ENCODE peak calls at places on chromosomes 13 and 19, in ten cellular contexts. R is GM18507; U is GOT3; B is COR-L47; A is stimulated activated CD4-positive, alpha-beta T cell treated with anti-CD3 and anti-CD28 coated beads, Interleukin-4, amount 100 ng/mL, for 48 hours; X is OCI-M1; C is stimulated activated naive CD8-positive, alpha-beta T cell treated with anti-CD3 and anti-CD28 coated beads, Interleukin-15, Interleukin-2, amounts not matched to agents 100 U/mL and 50 U/mL, for 24 hours; O is activated CD4-positive, alpha-beta T cell treated with anti-CD3 and anti-CD28 coated beads, Interleukin-2, amount 50 U/mL, for 1 hour; L is activated naive CD4-positive, alpha-beta T cell; W is kidney tubule cell. V is an unnamed sample.

GRCh38 chr19:51339313-51339686 is 2.6 kb downstream of the VSIG10L start:
- DNase-seq in B (no peak), O (no peak), C (no peak), W (no peak), R (no peak), U (no peak), L (no peak), A (peak; percentile 32), X (no peak), V (no peak)

GRCh38 chr13:114099191-114099590 is 33.2 kb downstream of the RASA3 start:
- DNase-seq in W (peak; percentile 87), B (no peak), R (peak; percentile 47), L (no peak), U (peak; percentile 21), A (no peak), O (no peak), X (no peak), C (peak; percentile 26), V (no peak)

GRCh38 chr19:10339380-10339960 is at the start of gene ICAM3:
- DNase-seq in O (peak; percentile 45), A (peak; percentile 64), C (peak; percentile 83), B (no peak), X (no peak), U (no peak), W (no peak), R (no peak), L (peak; percentile 43), V (no peak)

GRCh38 chr13:102033719-102034446 is 368.0 kb downstream of the FGF14 start:
- DNase-seq in L (no peak), U (no peak), R (no peak), O (no peak), X (no peak), W (peak; percentile 59), A (no peak), C (no peak), B (no peak), V (no peak)

GRCh38 chr13:36129539-36129938 is 1.6 kb downstream of the DCLK1 start:
- DNase-seq in O (no peak), C (no peak), U (no peak), W (no peak), L (no peak), X (no peak), B (no peak), R (no peak), A (no peak), V (no peak)

GRCh38 chr13:87129602-87130300 is 541.4 kb upstream of the SLITRK5 start:
- DNase-seq in X (peak; percentile 34), O (no peak), R (no peak), U (no peak), A (no peak), C (no peak), B (no peak), W (peak; percentile 89), L (no peak), V (no peak)

GRCh38 chr19:37987356-37988332 is 80.6 kb downstream of the SIPA1L3 start:
- DNase-seq in X (peak; percentile 27), B (no peak), C (no peak), O (no peak), U (no peak), R (no peak), L (no peak), W (no peak), A (no peak), V (no peak)

GRCh38 chr19:10402441-10403038 is 802 bp downstream of the CDC37 start:
- DNase-seq in O (no peak), C (no peak), U (no peak), L (no peak), B (peak; percentile 17), A (no peak), R (no peak), X (peak; percentile 69), W (peak; percentile 69), V (no peak)

GRCh38 chr13:110855363-110855762 is 59.5 kb downstream of the ANKRD10 start:
- DNase-seq in W (no peak), O (no peak), L (no peak), C (no peak), A (no peak), R (no peak), X (no peak), U (no peak), B (no peak), V (no peak)

GRCh38 chr13:20291037-20291436 is 58.9 kb upstream of the GJB6 start:
- DNase-seq in O (no peak), B (no peak), X (no peak), C (no peak), A (no peak), U (no peak), L (no peak), W (no peak), R (no peak), V (no peak)

GRCh38 chr13:100269837-100270236 is 180.9 kb downstream of the PCCA start:
- DNase-seq in W (peak; percentile 39), B (no peak), A (no peak), O (no peak), C (no peak), R (no peak), L (no peak), U (no peak), X (no peak), V (no peak)

GRCh38 chr19:13037718-13038117 is 42.4 kb downstream of the NFIX start:
- DNase-seq in W (no peak), C (no peak), O (no peak), X (no peak), A (no peak), B (no peak), R (no peak), U (no peak), L (no peak), V (no peak)

GRCh38 chr19:31211088-31211487 is 138.1 kb downstream of the TSHZ3 start:
- DNase-seq in X (no peak), W (no peak), R (no peak), U (no peak), B (no peak), A (no peak), O (no peak), L (no peak), C (no peak), V (no peak)

GRCh38 chr19:58279042-58279924 is 528 bp downstream of the ZNF8 start:
- DNase-seq in U (no peak), R (peak; percentile 14), L (no peak), B (peak; percentile 92), W (peak; percentile 61), X (peak; percentile 94), C (peak; percentile 69), O (peak; percentile 15), A (peak; percentile 30), V (no peak)

GRCh38 chr19:3075605-3076431 is 13.5 kb upstream of the TLE5 start:
- DNase-seq in L (peak; percentile 72), W (peak; percentile 50), A (peak; percentile 81), R (no peak), C (peak; percentile 85), B (peak; percentile 68), X (peak; percentile 44), O (peak; percentile 80), U (no peak), V (peak; percentile 26)

GRCh38 chr19:4694211-4694987 is 24.3 kb upstream of the MYDGF start:
- DNase-seq in X (no peak), W (peak; percentile 81), O (no peak), L (no peak), B (no peak), C (no peak), R (no peak), A (no peak), U (peak; percentile 36), V (no peak)

GRCh38 chr13:98842074-98842473 is 89.6 kb upstream of the SLC15A1 start:
- DNase-seq in X (no peak), A (no peak), O (no peak), C (no peak), L (no peak), B (peak; percentile 67), R (no peak), W (no peak), U (no peak), V (no peak)

GRCh38 chr19:35044317-35045117 is 3.0 kb downstream of the HPN start:
- DNase-seq in R (peak; percentile 43), W (peak; percentile 56), U (no peak), A (peak; percentile 73), O (peak; percentile 66), L (peak; percentile 48), B (peak; percentile 12), C (peak; percentile 75), X (peak; percentile 81), V (peak; percentile 75)

GRCh38 chr13:72403396-72404010 is 323.9 kb downstream of the MZT1 start:
- DNase-seq in L (no peak), C (no peak), U (no peak), O (no peak), B (no peak), W (peak; percentile 64), A (no peak), X (no peak), R (no peak), V (no peak)

GRCh38 chr19:4007836-4008539 is 452 bp downstream of the PIAS4 start:
- DNase-seq in U (no peak), C (peak; percentile 58), R (no peak), A (no peak), W (no peak), B (no peak), O (peak; percentile 19), L (no peak), X (peak; percentile 15), V (peak; percentile 10)

GRCh38 chr13:97844151-97844550 is 109.3 kb upstream of the IPO5 start:
- DNase-seq in C (no peak), R (no peak), O (no peak), U (no peak), X (peak; percentile 16), B (no peak), A (no peak), L (no peak), W (no peak), V (no peak)

GRCh38 chr13:31048521-31048920 is 113.2 kb downstream of the HSPH1 start:
- DNase-seq in A (no peak), W (peak; percentile 80), L (no peak), O (no peak), X (no peak), B (no peak), R (no peak), U (no peak), C (no peak), V (no peak)

GRCh38 chr13:66657165-66657895 is 572.8 kb downstream of the PCDH9 start:
- DNase-seq in W (peak; percentile 99), L (no peak), O (no peak), R (no peak), X (no peak), B (peak; percentile 99), C (no peak), U (peak; percentile 44), A (no peak), V (no peak)

GRCh38 chr13:32164622-32165268 is 133.2 kb downstream of the FRY start:
- DNase-seq in U (no peak), R (peak; percentile 15), L (no peak), A (no peak), C (peak; percentile 16), B (peak; percentile 68), X (peak; percentile 86), W (peak; percentile 75), O (no peak), V (no peak)

GRCh38 chr13:112067871-112068305 is 939 bp downstream of the SOX1 start:
- DNase-seq in C (no peak), O (no peak), U (no peak), W (no peak), L (no peak), A (no peak), B (peak; percentile 78), R (no peak), X (no peak), V (no peak)

GRCh38 chr19:51821921-51822716 is 27.2 kb downstream of the FPR3 start:
- DNase-seq in W (no peak), C (no peak), U (no peak), R (no peak), B (no peak), L (no peak), X (peak; percentile 98), A (no peak), O (no peak), V (no peak)

GRCh38 chr19:39590265-39590664 is 12.1 kb upstream of the LGALS13 start:
- DNase-seq in W (no peak), A (no peak), C (no peak), U (no peak), X (peak; percentile 24), O (no peak), B (no peak), L (no peak), R (no peak), V (no peak)

V was measured in D721Med.